ENCODE peak calls at places on chromosomes 3 and 15, in ten cellular contexts. W is IMR-90; N is CD8-positive, alpha-beta memory T cell; D is suprapubic skin; U is MM.1S; E is astrocyte; R is uterus; H is tibial artery; X is body of pancreas; T is heart left ventricle. M is an unnamed sample.

GRCh38 chr3:130857336-130858026 is 36.4 kb upstream of the ATP2C1 start:
- DNase-seq in W (no peak), N (no peak), D (no peak), U (no peak), E (no peak), R (no peak), H (no peak), X (no peak), T (no peak), M (no peak)

GRCh38 chr3:133274477-133274876 is 125.4 kb upstream of the BFSP2 start:
- DNase-seq in W (no peak), N (no peak), D (no peak), U (no peak), E (no peak), R (no peak), H (no peak), X (no peak), T (no peak), M (no peak)

GRCh38 chr3:14503033-14503705 is 37.0 kb downstream of the GRIP2 start:
- DNase-seq in W (no peak), N (no peak), D (peak), U (no peak), E (no peak), R (no peak), H (no peak), X (no peak), T (no peak), M (no peak)

GRCh38 chr3:11606865-11607440 is 36.8 kb downstream of the VGLL4 start:
- DNase-seq in W (no peak), N (no peak), D (no peak), U (no peak), E (no peak), R (no peak), H (no peak), X (no peak), T (no peak), M (no peak)

GRCh38 chr15:57647071-57647790 is 55.5 kb downstream of the MYZAP start:
- DNase-seq in W (no peak), N (no peak), D (no peak), U (no peak), E (no peak), R (no peak), H (no peak), X (no peak), T (no peak), M (no peak)

GRCh38 chr15:88419830-88420229 is 47.4 kb downstream of the MRPL46 start:
- DNase-seq in W (peak), N (no peak), D (no peak), U (no peak), E (peak), R (no peak), H (no peak), X (no peak), T (no peak), M (no peak)

GRCh38 chr15:77031376-77032050 is 36.6 kb downstream of the PSTPIP1 start:
- DNase-seq in W (peak), N (peak), D (peak), U (peak), E (no peak), R (no peak), H (peak), X (peak), T (peak), M (no peak)

GRCh38 chr3:10637342-10637741 is 132.0 kb upstream of the ATP2B2 start:
- DNase-seq in W (no peak), N (no peak), D (no peak), U (no peak), E (no peak), R (no peak), H (no peak), X (no peak), T (no peak), M (no peak)

GRCh38 chr3:167710552-167710951 is 24.1 kb downstream of the PDCD10 start:
- DNase-seq in W (no peak), N (no peak), D (no peak), U (no peak), E (no peak), R (no peak), H (no peak), X (no peak), T (no peak), M (no peak)
- H3K27ac ChIP-seq in W (no peak), N (no peak), D (no peak), U (no peak), E (no peak), R (no peak), H (no peak), X (no peak), T (no peak), M (no peak)

DNA sequence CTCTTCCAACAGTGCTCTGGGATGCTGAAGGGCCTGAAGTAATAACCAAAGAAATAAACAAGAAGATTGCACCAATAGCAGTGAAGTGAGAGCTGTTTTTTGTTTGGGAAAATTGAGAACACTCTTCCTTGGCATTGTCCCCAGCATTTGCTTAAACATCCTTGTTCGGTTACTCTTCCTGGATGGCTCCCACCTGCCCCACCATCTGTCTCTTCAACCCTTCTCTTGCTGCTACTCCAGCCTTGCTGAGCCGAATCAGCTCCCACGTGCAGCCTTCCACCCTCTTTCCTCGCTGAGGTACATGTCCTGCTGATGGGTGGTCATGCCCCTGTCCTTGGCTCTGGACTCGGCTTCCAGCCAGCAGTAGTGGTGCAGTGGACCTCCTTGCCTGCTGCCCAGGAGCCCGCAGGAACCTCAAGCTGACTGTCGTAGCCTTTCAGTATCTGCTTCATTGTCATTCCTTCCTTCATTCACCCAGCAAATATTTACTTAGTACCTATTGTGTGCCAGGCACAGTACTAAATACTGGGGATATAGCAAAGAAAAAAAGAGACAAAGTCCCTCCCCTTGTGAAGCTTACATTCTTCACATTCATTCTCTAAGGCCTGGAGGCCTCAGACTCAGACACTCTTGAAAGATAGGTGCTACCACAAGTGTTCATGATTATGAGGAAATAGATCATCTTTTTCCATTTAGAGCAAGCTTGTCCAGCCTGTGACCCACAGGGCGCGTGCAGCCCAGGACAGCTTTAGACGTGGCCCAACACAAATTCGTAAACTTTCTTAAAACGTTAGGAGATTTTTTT is 17.1 kb upstream of the VILL start:
- DNase-seq in W (peak), N (no peak), D (no peak), U (no peak), E (no peak), R (no peak), H (peak), X (no peak), T (no peak), M (no peak)
- H3K27ac ChIP-seq in W (peak), N (no peak), D (no peak), U (no peak), E (no peak), R (no peak), H (no peak), X (no peak), T (peak), M (no peak)

DNA sequence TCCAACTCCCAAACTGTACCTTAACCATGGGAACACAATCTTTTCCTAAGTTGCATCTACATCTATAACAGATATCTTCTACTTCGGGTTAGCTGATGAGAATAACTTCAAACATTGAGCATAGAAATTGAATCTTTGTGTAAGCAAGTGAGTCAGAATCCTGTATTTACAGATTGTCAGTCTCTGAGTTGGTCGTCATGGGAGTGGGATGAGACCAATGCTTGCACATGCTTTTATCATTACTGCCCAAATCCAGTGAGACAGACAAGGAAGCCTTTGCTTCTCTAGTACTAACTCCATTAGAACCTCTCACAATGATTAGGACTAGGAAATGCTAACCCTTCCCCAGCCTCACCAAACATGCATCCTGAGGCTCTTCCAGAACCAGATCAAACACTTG is 587.1 kb upstream of the ZNF717 start:
- DNase-seq in W (peak), N (no peak), D (no peak), U (no peak), E (no peak), R (no peak), H (no peak), X (no peak), T (no peak), M (no peak)
- H3K27ac ChIP-seq in W (no peak), N (no peak), D (no peak), U (no peak), E (no peak), R (no peak), H (no peak), X (no peak), T (no peak), M (no peak)

DNA sequence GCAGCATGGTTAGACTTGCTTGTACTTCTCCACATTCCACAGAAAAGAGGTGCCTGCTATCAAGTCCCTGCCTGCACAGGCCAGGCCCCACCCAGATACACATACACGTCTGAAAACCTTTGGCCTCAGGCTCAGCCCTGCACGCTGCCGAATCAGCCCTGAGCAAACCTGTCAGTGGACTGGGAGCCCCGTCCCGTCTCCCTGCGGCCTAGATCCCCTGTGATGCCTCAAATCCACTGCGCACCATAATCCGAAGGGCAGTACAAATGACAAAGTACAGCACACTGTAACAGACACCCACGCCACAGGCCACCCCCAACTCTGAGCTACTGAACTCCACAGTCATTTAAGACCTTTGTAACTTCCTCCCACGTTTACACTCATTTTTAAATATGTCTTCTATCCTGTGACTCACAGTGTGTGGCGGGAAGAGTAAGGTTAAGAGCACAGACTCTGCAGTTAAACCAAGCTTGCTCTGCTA is 67.1 kb downstream of the MB21D2 start:
- DNase-seq in W (peak), N (no peak), D (no peak), U (no peak), E (peak), R (no peak), H (no peak), X (no peak), T (no peak), M (no peak)
- H3K27ac ChIP-seq in W (no peak), N (no peak), D (peak), U (no peak), E (peak), R (no peak), H (no peak), X (no peak), T (no peak), M (no peak)

DNA sequence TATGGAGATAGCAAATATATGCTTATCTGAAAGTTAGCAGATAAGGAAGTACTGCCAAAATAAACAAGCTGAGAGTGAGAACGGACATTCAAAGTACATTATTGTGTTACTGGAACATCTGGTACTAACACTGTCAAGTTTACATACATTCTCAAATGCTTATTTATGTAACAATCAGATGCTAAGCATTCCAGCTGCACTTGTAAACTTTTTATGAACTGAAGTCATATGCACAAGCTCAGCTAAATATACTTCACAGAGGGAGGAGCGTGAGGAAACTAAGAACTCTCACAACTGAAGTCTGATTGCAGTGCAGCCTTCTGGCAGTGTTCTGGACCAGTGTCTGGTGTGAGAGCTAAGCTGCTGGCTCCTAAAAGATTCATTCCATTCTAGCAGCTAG is 223.7 kb upstream of the NANOGP8 start:
- DNase-seq in W (peak), N (no peak), D (no peak), U (no peak), E (peak), R (peak), H (no peak), X (no peak), T (no peak), M (no peak)
- H3K27ac ChIP-seq in W (no peak), N (no peak), D (no peak), U (no peak), E (peak), R (peak), H (peak), X (no peak), T (peak), M (no peak)

GRCh38 chr15:44775923-44776322 is 39.6 kb downstream of the TRIM69 start:
- DNase-seq in W (no peak), N (no peak), D (no peak), U (peak), E (no peak), R (no peak), H (no peak), X (no peak), T (no peak), M (no peak)

GRCh38 chr15:44779761-44780160 is 43.4 kb downstream of the TRIM69 start:
- DNase-seq in W (no peak), N (no peak), D (no peak), U (no peak), E (no peak), R (no peak), H (no peak), X (no peak), T (no peak), M (no peak)

GRCh38 chr15:44780608-44781007 is 44.3 kb downstream of the TRIM69 start:
- DNase-seq in W (no peak), N (no peak), D (no peak), U (no peak), E (no peak), R (no peak), H (no peak), X (no peak), T (no peak), M (no peak)

GRCh38 chr15:44782516-44782915 is 46.2 kb downstream of the TRIM69 start:
- DNase-seq in W (no peak), N (no peak), D (no peak), U (no peak), E (peak), R (no peak), H (no peak), X (no peak), T (no peak), M (no peak)

GRCh38 chr15:44781128-44781810 is 44.9 kb downstream of the TRIM69 start:
- DNase-seq in W (no peak), N (no peak), D (no peak), U (no peak), E (no peak), R (no peak), H (no peak), X (no peak), T (no peak), M (no peak)
- H3K27ac ChIP-seq in W (no peak), N (no peak), D (no peak), U (no peak), E (no peak), R (no peak), H (no peak), X (no peak), T (no peak), M (no peak)

GRCh38 chr3:73069187-73069586 is 7.7 kb downstream of the EBLN2 start:
- DNase-seq in W (no peak), N (no peak), D (no peak), U (no peak), E (no peak), R (no peak), H (no peak), X (no peak), T (no peak), M (no peak)

GRCh38 chr3:73069775-73070444 is 8.5 kb downstream of the EBLN2 start:
- DNase-seq in W (no peak), N (no peak), D (no peak), U (no peak), E (no peak), R (no peak), H (no peak), X (no peak), T (no peak), M (no peak)

GRCh38 chr3:73071952-73072351 is 10.5 kb downstream of the EBLN2 start:
- DNase-seq in W (no peak), N (no peak), D (no peak), U (no peak), E (no peak), R (no peak), H (no peak), X (no peak), T (no peak), M (no peak)

GRCh38 chr3:73070675-73071575 is 9.5 kb downstream of the EBLN2 start:
- DNase-seq in W (peak), N (no peak), D (no peak), U (no peak), E (peak), R (no peak), H (no peak), X (no peak), T (no peak), M (no peak)

GRCh38 chr3:73068419-73068818 is 7.0 kb downstream of the EBLN2 start:
- DNase-seq in W (no peak), N (no peak), D (no peak), U (no peak), E (no peak), R (no peak), H (no peak), X (no peak), T (no peak), M (no peak)
- H3K27ac ChIP-seq in W (no peak), N (no peak), D (no peak), U (no peak), E (no peak), R (no peak), H (no peak), X (no peak), T (no peak), M (no peak)

GRCh38 chr3:152296382-152296781 is 27.7 kb downstream of the MBNL1 start:
- DNase-seq in W (no peak), N (no peak), D (no peak), U (no peak), E (no peak), R (no peak), H (no peak), X (no peak), T (no peak), M (no peak)
- H3K27ac ChIP-seq in W (no peak), N (no peak), D (no peak), U (no peak), E (no peak), R (peak), H (peak), X (no peak), T (no peak), M (peak)